ENCODE peak calls at places on chromosomes 16 and 17, in eight cellular contexts. I is naive thymus-derived CD8-positive, alpha-beta T cell; T is HCT116; U is lower leg skin; E is stimulated activated CD8-positive, alpha-beta memory T cell treated with anti-CD3 and anti-CD28 coated beads, Interleukin-15, amount 100 ng/mL, for 24 hours; X is omental fat pad; G is dorsolateral prefrontal cortex; Y is IMR-90. V is an unnamed sample.

GRCh38 chr17:15409721-15410247 is 57.6 kb downstream of the CDRT4 start:
- DNase-seq in I (no peak), T (no peak), U (peak), E (no peak), X (no peak), G (no peak), Y (peak), V (no peak)

GRCh38 chr16:24102120-24102740 is 153.9 kb upstream of the CACNG3 start:
- DNase-seq in I (no peak), T (no peak), U (no peak), E (no peak), X (no peak), G (peak), Y (no peak), V (no peak)

GRCh38 chr16:77596243-77596642 is 126.1 kb upstream of the NUDT7 start:
- DNase-seq in I (no peak), T (no peak), U (no peak), E (no peak), X (no peak), G (no peak), Y (peak), V (no peak)

GRCh38 chr17:51103050-51103449 is 17.6 kb downstream of the SPAG9 start:
- DNase-seq in I (no peak), T (no peak), U (no peak), E (no peak), X (no peak), G (no peak), Y (no peak), V (no peak)

GRCh38 chr17:7293131-7293557 is 1.3 kb downstream of the YBX2 start:
- DNase-seq in I (peak), T (no peak), U (no peak), E (no peak), X (no peak), G (no peak), Y (no peak), V (no peak)

GRCh38 chr16:85234310-85235235 is 122.3 kb upstream of the CIBAR2 start:
- DNase-seq in I (no peak), T (no peak), U (peak), E (no peak), X (no peak), G (no peak), Y (peak), V (no peak)

GRCh38 chr16:60815865-60816264 is 1220.4 kb downstream of the CDH8 start:
- DNase-seq in I (no peak), T (no peak), U (no peak), E (no peak), X (no peak), G (no peak), Y (no peak), V (no peak)

GRCh38 chr16:20628213-20628612 is 52.0 kb upstream of the ACSM2B start:
- DNase-seq in I (no peak), T (no peak), U (no peak), E (no peak), X (no peak), G (no peak), Y (no peak), V (no peak)

GRCh38 chr16:1183235-1183907 is 30.5 kb downstream of the CACNA1H start:
- DNase-seq in I (no peak), T (no peak), U (no peak), E (no peak), X (peak), G (no peak), Y (peak), V (no peak)

GRCh38 chr16:58137581-58137980 is 8.4 kb upstream of the CFAP20 start:
- DNase-seq in I (no peak), T (no peak), U (no peak), E (no peak), X (no peak), G (no peak), Y (no peak), V (no peak)

GRCh38 chr17:36183001-36183810 is 6.8 kb upstream of the TBC1D3B start:
- DNase-seq in I (no peak), T (peak), U (no peak), E (no peak), X (no peak), G (no peak), Y (peak), V (no peak)

GRCh38 chr16:17312100-17312732 is 158.5 kb downstream of the XYLT1 start:
- DNase-seq in I (no peak), T (peak), U (no peak), E (no peak), X (no peak), G (no peak), Y (no peak), V (no peak)

GRCh38 chr17:12730931-12731521 is 58.3 kb upstream of the ARHGAP44 start:
- DNase-seq in I (no peak), T (peak), U (peak), E (no peak), X (no peak), G (no peak), Y (peak), V (no peak)

GRCh38 chr16:74480150-74481029 is 59.1 kb upstream of the CLEC18B start:
- DNase-seq in I (no peak), T (peak), U (peak), E (no peak), X (no peak), G (no peak), Y (no peak), V (no peak)

GRCh38 chr17:34703533-34703932 is 124.2 kb downstream of the TMEM132E start:
- DNase-seq in I (no peak), T (no peak), U (no peak), E (no peak), X (no peak), G (no peak), Y (peak), V (no peak)

GRCh38 chr17:69822314-69822875 is 252.6 kb upstream of the KCNJ16 start:
- DNase-seq in I (no peak), T (no peak), U (no peak), E (no peak), X (no peak), G (no peak), Y (no peak), V (no peak)

GRCh38 chr17:28704219-28704858 is 7.3 kb downstream of the PROCA1 start:
- DNase-seq in I (no peak), T (no peak), U (no peak), E (no peak), X (no peak), G (no peak), Y (no peak), V (no peak)

GRCh38 chr17:1467898-1468492 is 12.0 kb upstream of the CRK start:
- DNase-seq in I (no peak), T (no peak), U (no peak), E (no peak), X (no peak), G (no peak), Y (no peak), V (no peak)

GRCh38 chr17:57288034-57288752 is 31.9 kb downstream of the MSI2 start:
- DNase-seq in I (no peak), T (no peak), U (no peak), E (no peak), X (no peak), G (no peak), Y (peak), V (no peak)

GRCh38 chr16:1131378-1131994 is 21.4 kb upstream of the CACNA1H start:
- DNase-seq in I (no peak), T (no peak), U (no peak), E (no peak), X (no peak), G (no peak), Y (no peak), V (no peak)

GRCh38 chr16:30741461-30741914 is 6.7 kb upstream of the PHKG2 start:
- DNase-seq in I (no peak), T (peak), U (peak), E (no peak), X (no peak), G (no peak), Y (peak), V (no peak)

GRCh38 chr17:59366040-59366757 is 34.7 kb downstream of the YPEL2 start:
- DNase-seq in I (no peak), T (no peak), U (no peak), E (no peak), X (no peak), G (no peak), Y (no peak), V (no peak)

GRCh38 chr17:7029659-7030058 is 6.2 kb upstream of the SLC16A13 start:
- DNase-seq in I (no peak), T (no peak), U (peak), E (no peak), X (no peak), G (no peak), Y (no peak), V (no peak)

GRCh38 chr17:3879591-3880417 is 13.0 kb downstream of the CAMKK1 start:
- DNase-seq in I (no peak), T (no peak), U (no peak), E (no peak), X (no peak), G (no peak), Y (no peak), V (no peak)

GRCh38 chr17:80816241-80817103 is 175.2 kb upstream of the CHMP6 start:
- DNase-seq in I (peak), T (no peak), U (no peak), E (no peak), X (no peak), G (peak), Y (no peak), V (no peak)

GRCh38 chr17:38735161-38735997 is 5.2 kb downstream of the CISD3 start:
- DNase-seq in I (peak), T (no peak), U (no peak), E (peak), X (peak), G (peak), Y (no peak), V (peak)

GRCh38 chr17:48162946-48163506 is 55.5 kb downstream of the SNX11 start:
- DNase-seq in I (no peak), T (no peak), U (no peak), E (no peak), X (no peak), G (no peak), Y (no peak), V (no peak)

GRCh38 chr16:50208460-50208931 is 55.4 kb downstream of the TENT4B start:
- DNase-seq in I (no peak), T (no peak), U (no peak), E (no peak), X (no peak), G (no peak), Y (peak), V (no peak)

GRCh38 chr17:62134397-62134796 is 69.3 kb upstream of the MED13 start:
- DNase-seq in I (no peak), T (no peak), U (no peak), E (no peak), X (no peak), G (no peak), Y (peak), V (no peak)

GRCh38 chr16:24838554-24839266 is 7.1 kb upstream of the SLC5A11 start:
- DNase-seq in I (no peak), T (no peak), U (no peak), E (no peak), X (no peak), G (no peak), Y (peak), V (no peak)

V was measured in effector CD4-positive, alpha-beta T cell.